ENCODE peak calls at places on chromosomes 5 and 9, in eight cellular contexts. S, U, D, H, V, T, L and Z are unnamed samples.
A peak's percentile ranks its signal among the peaks of the same experiment; 100 is the strongest.

GRCh38 chr5:16727937-16728336 is 111.1 kb upstream of the RETREG1 start:
- DNase-seq in L (no peak), U (peak; percentile 76), T (no peak), V (no peak), H (no peak), D (no peak), S (peak; percentile 66), Z (no peak)

GRCh38 chr9:103798620-103799019 is 295.5 kb upstream of the SMC2 start:
- DNase-seq in S (no peak), T (no peak), H (peak; percentile 43), V (no peak), D (peak; percentile 50), L (peak; percentile 85), U (no peak), Z (peak; percentile 88)

GRCh38 chr5:58183078-58183885 is 276.6 kb downstream of the PLK2 start:
- DNase-seq in T (no peak), L (no peak), D (no peak), V (no peak), H (peak; percentile 62), U (no peak), S (no peak), Z (peak; percentile 8)

GRCh38 chr9:125145425-125145824 is 2.1 kb upstream of the SCAI start:
- DNase-seq in T (no peak), D (no peak), L (no peak), S (no peak), U (no peak), H (no peak), V (no peak), Z (no peak)

GRCh38 chr9:89038354-89039091 is 47.3 kb downstream of the S1PR3 start:
- DNase-seq in U (no peak), S (peak; percentile 71), T (no peak), V (no peak), D (peak; percentile 96), L (no peak), H (peak; percentile 12), Z (peak; percentile 78)

GRCh38 chr9:111798786-111799185 is 4.0 kb upstream of the SHOC1 start:
- DNase-seq in H (peak; percentile 42), T (no peak), D (peak; percentile 42), S (no peak), L (no peak), V (no peak), U (no peak), Z (peak; percentile 89)

GRCh38 chr9:83266618-83267543 is 203.9 kb upstream of the RASEF start:
- DNase-seq in U (peak; percentile 46), V (no peak), S (no peak), H (peak; percentile 48), T (no peak), D (no peak), L (peak; percentile 32), Z (peak; percentile 8)

GRCh38 chr9:123342247-123342646 is 13.8 kb upstream of the CRB2 start:
- DNase-seq in U (no peak), T (no peak), L (no peak), S (no peak), H (no peak), D (no peak), V (no peak), Z (no peak)

GRCh38 chr9:35516481-35516880 is 26.6 kb downstream of the RUSC2 start:
- DNase-seq in H (peak; percentile 81), L (peak; percentile 79), U (no peak), D (peak; percentile 48), V (peak; percentile 18), S (no peak), T (no peak), Z (peak; percentile 74)

GRCh38 chr5:44644628-44645027 is 164.1 kb upstream of the MRPS30 start:
- DNase-seq in H (no peak), L (no peak), S (no peak), U (no peak), T (no peak), V (no peak), D (no peak), Z (no peak)

GRCh38 chr5:171945476-171945875 is 61.0 kb downstream of the FBXW11 start:
- DNase-seq in U (no peak), D (no peak), H (no peak), T (no peak), V (no peak), L (no peak), S (no peak), Z (no peak)

GRCh38 chr9:27407966-27408365 is 111.0 kb upstream of the EQTN start:
- DNase-seq in L (peak; percentile 77), S (no peak), V (no peak), U (no peak), T (no peak), D (no peak), H (peak; percentile 79), Z (peak; percentile 62)

GRCh38 chr9:100170085-100170484 is 71.0 kb downstream of the INVS start:
- DNase-seq in U (no peak), V (no peak), H (peak; percentile 32), D (no peak), S (no peak), L (no peak), T (no peak), Z (peak; percentile 11)